ENCODE peak calls at places on chromosome 19, in eight cellular contexts. One of them, this sample, is unnamed.
A peak's percentile ranks its signal among the peaks of the same experiment; 100 is the strongest.

GRCh38 chr19:13083008-13083404 is 19.7 kb downstream of the LYL1 start:
- DNase-seq in pancreas: no peak
- DNase-seq in uterus: no peak
- DNase-seq in Peyer's patch: no peak
- DNase-seq in cardiac muscle cell: no peak
- DNase-seq in endodermal cell: no peak
- DNase-seq in thoracic aorta: no peak
- DNase-seq in effector memory CD4-positive, alpha-beta T cell: no peak
- DNase-seq in this sample: no peak

GRCh38 chr19:9968820-9969687 is 32.7 kb upstream of the OLFM2 start:
- DNase-seq in pancreas: no peak
- DNase-seq in uterus: no peak
- DNase-seq in Peyer's patch: no peak
- DNase-seq in cardiac muscle cell: no peak
- DNase-seq in endodermal cell: no peak
- DNase-seq in thoracic aorta: no peak
- DNase-seq in effector memory CD4-positive, alpha-beta T cell: no peak
- DNase-seq in this sample: no peak

GRCh38 chr19:49205114-49205513 is 47.5 kb downstream of the TRPM4 start:
- DNase-seq in pancreas: no peak
- DNase-seq in uterus: no peak
- DNase-seq in Peyer's patch: no peak
- DNase-seq in cardiac muscle cell: no peak
- DNase-seq in endodermal cell: no peak
- DNase-seq in thoracic aorta: no peak
- DNase-seq in effector memory CD4-positive, alpha-beta T cell: no peak
- DNase-seq in this sample: no peak

GRCh38 chr19:57212109-57212508 is 18.7 kb upstream of the AURKC start:
- DNase-seq in pancreas: no peak
- DNase-seq in uterus: no peak
- DNase-seq in Peyer's patch: no peak
- DNase-seq in cardiac muscle cell: no peak
- DNase-seq in endodermal cell: peak; percentile 18
- DNase-seq in thoracic aorta: no peak
- DNase-seq in effector memory CD4-positive, alpha-beta T cell: no peak
- DNase-seq in this sample: no peak

GRCh38 chr19:6216236-6216995 is 63.4 kb downstream of the MLLT1 start:
- DNase-seq in pancreas: no peak
- DNase-seq in uterus: no peak
- DNase-seq in Peyer's patch: peak; percentile 41
- DNase-seq in cardiac muscle cell: no peak
- DNase-seq in endodermal cell: no peak
- DNase-seq in thoracic aorta: no peak
- DNase-seq in effector memory CD4-positive, alpha-beta T cell: no peak
- DNase-seq in this sample: no peak

GRCh38 chr19:51727349-51727880 is 3.6 kb upstream of the HAS1 start:
- DNase-seq in pancreas: no peak
- DNase-seq in uterus: no peak
- DNase-seq in Peyer's patch: no peak
- DNase-seq in cardiac muscle cell: no peak
- DNase-seq in endodermal cell: no peak
- DNase-seq in thoracic aorta: no peak
- DNase-seq in effector memory CD4-positive, alpha-beta T cell: no peak
- DNase-seq in this sample: no peak

GRCh38 chr19:50696065-50696425 is 23.6 kb downstream of the SHANK1 start:
- DNase-seq in pancreas: no peak
- DNase-seq in uterus: no peak
- DNase-seq in Peyer's patch: no peak
- DNase-seq in cardiac muscle cell: no peak
- DNase-seq in endodermal cell: no peak
- DNase-seq in thoracic aorta: no peak
- DNase-seq in effector memory CD4-positive, alpha-beta T cell: no peak
- DNase-seq in this sample: no peak

GRCh38 chr19:8501968-8502367 is 472 bp downstream of the PRAM1 start:
- DNase-seq in pancreas: no peak
- DNase-seq in uterus: no peak
- DNase-seq in Peyer's patch: no peak
- DNase-seq in cardiac muscle cell: no peak
- DNase-seq in endodermal cell: peak; percentile 49
- DNase-seq in thoracic aorta: no peak
- DNase-seq in effector memory CD4-positive, alpha-beta T cell: no peak
- DNase-seq in this sample: no peak

GRCh38 chr19:12784871-12785430 is 6.3 kb upstream of the JUNB start:
- DNase-seq in pancreas: no peak
- DNase-seq in uterus: no peak
- DNase-seq in Peyer's patch: peak; percentile 56
- DNase-seq in cardiac muscle cell: no peak
- DNase-seq in endodermal cell: peak; percentile 58
- DNase-seq in thoracic aorta: no peak
- DNase-seq in effector memory CD4-positive, alpha-beta T cell: peak; percentile 40
- DNase-seq in this sample: no peak

GRCh38 chr19:8557637-8558238 is 19.5 kb downstream of the MYO1F start:
- DNase-seq in pancreas: no peak
- DNase-seq in uterus: no peak
- DNase-seq in Peyer's patch: no peak
- DNase-seq in cardiac muscle cell: no peak
- DNase-seq in endodermal cell: no peak
- DNase-seq in thoracic aorta: no peak
- DNase-seq in effector memory CD4-positive, alpha-beta T cell: no peak
- DNase-seq in this sample: no peak

GRCh38 chr19:20367811-20368294 is 197.7 kb downstream of the ZNF737 start:
- DNase-seq in pancreas: peak; percentile 55
- DNase-seq in uterus: no peak
- DNase-seq in Peyer's patch: no peak
- DNase-seq in cardiac muscle cell: peak; percentile 52
- DNase-seq in endodermal cell: peak; percentile 84
- DNase-seq in thoracic aorta: no peak
- DNase-seq in effector memory CD4-positive, alpha-beta T cell: no peak
- DNase-seq in this sample: no peak

GRCh38 chr19:50181121-50181520 is 18.0 kb upstream of the IZUMO2 start:
- DNase-seq in pancreas: no peak
- DNase-seq in uterus: no peak
- DNase-seq in Peyer's patch: no peak
- DNase-seq in cardiac muscle cell: no peak
- DNase-seq in endodermal cell: no peak
- DNase-seq in thoracic aorta: no peak
- DNase-seq in effector memory CD4-positive, alpha-beta T cell: no peak
- DNase-seq in this sample: no peak

GRCh38 chr19:11578342-11579142 is 1.1 kb upstream of the ACP5 start:
- DNase-seq in pancreas: no peak
- DNase-seq in uterus: no peak
- DNase-seq in Peyer's patch: no peak
- DNase-seq in cardiac muscle cell: peak; percentile 20
- DNase-seq in endodermal cell: peak; percentile 75
- DNase-seq in thoracic aorta: no peak
- DNase-seq in effector memory CD4-positive, alpha-beta T cell: peak; percentile 18
- DNase-seq in this sample: no peak

GRCh38 chr19:22609630-22610029 is 24.5 kb upstream of the ZNF492 start:
- DNase-seq in pancreas: no peak
- DNase-seq in uterus: no peak
- DNase-seq in Peyer's patch: no peak
- DNase-seq in cardiac muscle cell: no peak
- DNase-seq in endodermal cell: no peak
- DNase-seq in thoracic aorta: no peak
- DNase-seq in effector memory CD4-positive, alpha-beta T cell: no peak
- DNase-seq in this sample: no peak

GRCh38 chr19:9130965-9131364 is 4.2 kb upstream of the OR7G3 start:
- DNase-seq in pancreas: no peak
- DNase-seq in uterus: no peak
- DNase-seq in Peyer's patch: no peak
- DNase-seq in cardiac muscle cell: no peak
- DNase-seq in endodermal cell: no peak
- DNase-seq in thoracic aorta: no peak
- DNase-seq in effector memory CD4-positive, alpha-beta T cell: no peak
- DNase-seq in this sample: no peak

GRCh38 chr19:54351474-54351873 is 12.5 kb upstream of the LILRA4 start:
- DNase-seq in pancreas: no peak
- DNase-seq in uterus: no peak
- DNase-seq in Peyer's patch: no peak
- DNase-seq in cardiac muscle cell: no peak
- DNase-seq in endodermal cell: no peak
- DNase-seq in thoracic aorta: no peak
- DNase-seq in effector memory CD4-positive, alpha-beta T cell: no peak
- DNase-seq in this sample: no peak
- H3K4me1 ChIP-seq in pancreas: no peaks in the 10 kb centered on the region
- H3K4me1 ChIP-seq in uterus: no peaks in the 10 kb centered on the region
- H3K4me1 ChIP-seq in Peyer's patch: no peaks in the 10 kb centered on the region
- H3K4me1 ChIP-seq in cardiac muscle cell: no peaks in the 10 kb centered on the region
- H3K4me1 ChIP-seq in endodermal cell: no peaks in the 10 kb centered on the region
- H3K4me1 ChIP-seq in thoracic aorta: no peaks in the 10 kb centered on the region
- H3K4me1 ChIP-seq in effector memory CD4-positive, alpha-beta T cell: no peaks in the 10 kb centered on the region
- H3K4me1 ChIP-seq in this sample: no peaks in the 10 kb centered on the region

DNA sequence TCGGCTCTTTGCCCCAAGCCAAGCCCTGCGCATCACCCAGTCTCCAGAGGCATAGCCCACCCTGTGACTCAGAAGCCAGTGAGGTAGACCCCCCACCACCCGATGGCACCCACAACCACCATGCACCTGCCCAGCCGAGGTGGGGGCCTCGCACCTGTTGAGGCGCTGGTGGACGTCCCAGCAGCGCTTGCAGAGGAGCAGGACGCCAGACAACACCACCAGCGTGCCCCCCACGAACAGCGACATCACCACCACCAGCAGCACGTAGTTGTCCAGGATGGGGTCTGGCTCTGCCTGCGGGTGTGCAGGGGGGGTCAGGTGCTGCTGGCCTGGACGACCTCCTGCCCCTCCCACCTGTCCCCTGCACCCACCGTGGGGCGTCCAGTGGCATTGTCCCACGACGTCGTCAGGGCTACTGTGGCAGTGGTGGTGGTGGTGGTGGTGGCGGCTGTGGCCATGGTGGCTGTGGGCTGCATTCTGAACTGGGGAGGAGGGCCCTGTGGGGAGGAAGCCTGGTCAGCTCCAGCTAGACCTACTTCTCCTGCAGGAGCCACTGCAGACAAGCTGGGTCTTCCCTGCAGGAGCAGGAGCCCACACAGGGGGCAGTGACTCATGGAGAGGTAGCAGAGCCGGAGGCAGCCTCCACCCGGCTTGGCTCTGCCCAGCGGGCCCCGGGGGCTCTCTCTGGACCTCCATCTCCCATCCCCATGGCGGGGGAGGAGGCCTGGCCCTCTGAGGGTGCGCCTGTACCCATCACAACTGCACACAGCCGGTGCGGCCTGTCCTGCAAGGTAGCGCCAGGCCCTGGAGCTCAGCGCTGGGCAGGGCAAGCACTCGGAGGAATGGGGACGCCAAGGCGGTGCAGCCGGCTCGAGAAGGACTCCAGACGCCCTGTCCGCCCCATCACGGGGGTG is 1.9 kb downstream of the CBARP start:
- DNase-seq in pancreas: no peak
- DNase-seq in uterus: no peak
- DNase-seq in Peyer's patch: no peak
- DNase-seq in cardiac muscle cell: no peak
- DNase-seq in endodermal cell: no peak
- DNase-seq in thoracic aorta: no peak
- DNase-seq in effector memory CD4-positive, alpha-beta T cell: no peak
- DNase-seq in this sample: no peak
- H3K4me3 ChIP-seq in pancreas: no peak overlapping the region
- H3K4me3 ChIP-seq in uterus: no peak overlapping the region
- H3K4me3 ChIP-seq in Peyer's patch: no peak overlapping the region
- H3K4me3 ChIP-seq in cardiac muscle cell: no peak overlapping the region
- H3K4me3 ChIP-seq in endodermal cell: peak overlapping the region; percentile 67
- H3K4me3 ChIP-seq in thoracic aorta: no peak overlapping the region
- H3K4me3 ChIP-seq in effector memory CD4-positive, alpha-beta T cell: no peak overlapping the region
- H3K4me3 ChIP-seq in this sample: peak overlapping the region; percentile 64

DNA sequence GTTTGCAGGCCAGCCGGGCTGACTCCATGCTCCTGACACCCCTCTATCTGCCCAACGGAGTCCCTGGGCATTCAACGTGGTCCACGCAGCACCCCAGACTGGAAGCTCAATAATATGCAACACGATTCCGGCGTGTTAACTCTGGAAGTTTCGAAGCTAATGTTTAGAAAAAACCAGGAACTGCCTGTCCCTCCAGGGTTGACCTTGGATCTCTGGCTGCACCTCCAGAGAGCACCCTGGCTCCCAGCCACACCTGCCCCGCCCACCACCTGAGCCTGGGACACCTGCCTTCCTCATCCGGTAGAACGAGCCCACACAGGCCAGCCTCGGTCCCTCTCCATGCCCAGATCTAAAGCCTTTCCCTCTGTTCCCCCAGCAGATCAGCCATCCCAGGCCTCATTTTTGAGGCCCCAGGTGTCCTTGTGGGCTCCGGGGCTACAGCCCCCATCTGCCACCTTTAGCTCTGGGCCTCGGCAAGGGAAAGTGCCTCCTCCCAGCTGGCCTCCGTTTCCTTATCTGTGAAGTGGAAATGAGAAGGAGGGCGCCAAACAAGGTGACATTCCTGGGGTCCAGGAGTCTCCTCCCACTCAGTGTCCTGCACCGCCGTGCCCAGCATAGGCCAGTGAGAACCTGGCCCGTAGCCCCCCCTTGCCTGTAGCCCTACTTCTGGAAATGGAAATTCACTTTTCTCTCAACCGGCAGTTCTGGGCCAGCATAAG is 38.7 kb downstream of the KLF2 start:
- DNase-seq in pancreas: peak; percentile 89
- DNase-seq in uterus: no peak
- DNase-seq in Peyer's patch: peak; percentile 92
- DNase-seq in cardiac muscle cell: no peak
- DNase-seq in endodermal cell: no peak
- DNase-seq in thoracic aorta: no peak
- DNase-seq in effector memory CD4-positive, alpha-beta T cell: no peak
- DNase-seq in this sample: peak; percentile 66
- H3K4me1 ChIP-seq in pancreas: peaks cover 18% of the 10 kb centered on the region
- H3K4me1 ChIP-seq in uterus: no peaks in the 10 kb centered on the region
- H3K4me1 ChIP-seq in Peyer's patch: peaks cover 34% of the 10 kb centered on the region
- H3K4me1 ChIP-seq in cardiac muscle cell: peaks cover 19% of the 10 kb centered on the region
- H3K4me1 ChIP-seq in endodermal cell: no peaks in the 10 kb centered on the region
- H3K4me1 ChIP-seq in thoracic aorta: no peaks in the 10 kb centered on the region
- H3K4me1 ChIP-seq in effector memory CD4-positive, alpha-beta T cell: peaks cover 86% of the 10 kb centered on the region
- H3K4me1 ChIP-seq in this sample: no peaks in the 10 kb centered on the region

GRCh38 chr19:44756089-44756562 is 7.6 kb downstream of the BCL3 start:
- DNase-seq in pancreas: peak; percentile 62
- DNase-seq in uterus: no peak
- DNase-seq in Peyer's patch: no peak
- DNase-seq in cardiac muscle cell: no peak
- DNase-seq in endodermal cell: no peak
- DNase-seq in thoracic aorta: no peak
- DNase-seq in effector memory CD4-positive, alpha-beta T cell: no peak
- DNase-seq in this sample: no peak

GRCh38 chr19:44753932-44754742 is 5.6 kb downstream of the BCL3 start:
- DNase-seq in pancreas: peak; percentile 88
- DNase-seq in uterus: peak; percentile 91
- DNase-seq in Peyer's patch: peak; percentile 96
- DNase-seq in cardiac muscle cell: peak; percentile 87
- DNase-seq in endodermal cell: peak; percentile 87
- DNase-seq in thoracic aorta: peak; percentile 87
- DNase-seq in effector memory CD4-positive, alpha-beta T cell: peak; percentile 59
- DNase-seq in this sample: peak; percentile 92

GRCh38 chr19:44753619-44753931 is 5.1 kb downstream of the BCL3 start:
- DNase-seq in pancreas: no peak
- DNase-seq in uterus: no peak
- DNase-seq in Peyer's patch: no peak
- DNase-seq in cardiac muscle cell: no peak
- DNase-seq in endodermal cell: no peak
- DNase-seq in thoracic aorta: no peak
- DNase-seq in effector memory CD4-positive, alpha-beta T cell: no peak
- DNase-seq in this sample: no peak

GRCh38 chr19:44755219-44755618 is 6.7 kb downstream of the BCL3 start:
- DNase-seq in pancreas: peak; percentile 51
- DNase-seq in uterus: no peak
- DNase-seq in Peyer's patch: no peak
- DNase-seq in cardiac muscle cell: no peak
- DNase-seq in endodermal cell: no peak
- DNase-seq in thoracic aorta: no peak
- DNase-seq in effector memory CD4-positive, alpha-beta T cell: no peak
- DNase-seq in this sample: no peak

GRCh38 chr19:44754743-44755066 is 6.2 kb downstream of the BCL3 start:
- DNase-seq in pancreas: no peak
- DNase-seq in uterus: no peak
- DNase-seq in Peyer's patch: no peak
- DNase-seq in cardiac muscle cell: no peak
- DNase-seq in endodermal cell: no peak
- DNase-seq in thoracic aorta: no peak
- DNase-seq in effector memory CD4-positive, alpha-beta T cell: no peak
- DNase-seq in this sample: no peak
- H3K4me3 ChIP-seq in pancreas: peak overlapping the region; percentile 80
- H3K4me3 ChIP-seq in uterus: peak overlapping the region; percentile 36
- H3K4me3 ChIP-seq in Peyer's patch: peak overlapping the region; percentile 51
- H3K4me3 ChIP-seq in cardiac muscle cell: peak overlapping the region; percentile 22
- H3K4me3 ChIP-seq in endodermal cell: peak overlapping the region; percentile 71
- H3K4me3 ChIP-seq in thoracic aorta: peak overlapping the region; percentile 82
- H3K4me3 ChIP-seq in effector memory CD4-positive, alpha-beta T cell: peak overlapping the region; percentile 76
- H3K4me3 ChIP-seq in this sample: peak overlapping the region; percentile 40